ENCODE peak calls at places on chromosome 4, in nine cellular contexts. R, B, N, P, W, A, L, H and S are unnamed samples.

GRCh38 chr4:174041555-174042110 is 241.8 kb downstream of the FBXO8 start:
- DNase-seq in R (no peak), L (no peak), N (no peak), A (no peak), W (no peak), H (no peak), B (no peak), P (no peak), S (no peak)

GRCh38 chr4:159227984-159228383 is 125.1 kb downstream of the RAPGEF2 start:
- DNase-seq in P (peak; percentile 70), W (peak; percentile 66), R (peak; percentile 48), A (peak; percentile 91), H (peak; percentile 92), L (peak; percentile 63), B (no peak), N (peak; percentile 70), S (peak; percentile 80)

GRCh38 chr4:186829740-186830449 is 106.2 kb upstream of the FAT1 start:
- DNase-seq in W (no peak), A (peak; percentile 90), H (peak; percentile 98), L (no peak), R (peak; percentile 82), B (no peak), P (no peak), N (no peak), S (no peak)

GRCh38 chr4:113809313-113809712 is 47.8 kb upstream of the CAMK2D start:
- DNase-seq in B (no peak), A (no peak), P (peak; percentile 32), L (peak; percentile 12), H (no peak), W (no peak), N (no peak), R (no peak), S (no peak)

GRCh38 chr4:108172780-108173598 is 4.3 kb upstream of the LEF1 start:
- DNase-seq in L (peak; percentile 50), P (peak; percentile 72), N (peak; percentile 56), W (no peak), R (no peak), H (no peak), B (no peak), A (peak; percentile 37), S (peak; percentile 54)

GRCh38 chr4:13919021-13919441 is 291.5 kb upstream of the BOD1L1 start:
- DNase-seq in N (no peak), H (peak; percentile 94), R (no peak), A (no peak), P (no peak), L (no peak), B (no peak), W (no peak), S (no peak)

GRCh38 chr4:188976644-188977115 is 837.4 kb downstream of the TRIML1 start:
- DNase-seq in R (no peak), A (no peak), H (peak; percentile 70), W (no peak), P (no peak), L (no peak), B (no peak), N (no peak), S (no peak)

GRCh38 chr4:158722291-158722916 is 792 bp downstream of the PPID start:
- DNase-seq in N (no peak), R (no peak), A (peak; percentile 51), B (peak; percentile 10), W (no peak), H (peak; percentile 48), L (no peak), P (peak; percentile 26), S (no peak)

GRCh38 chr4:146051724-146052396 is 113.2 kb upstream of the ZNF827 start:
- DNase-seq in R (no peak), P (no peak), W (no peak), N (no peak), B (no peak), H (peak; percentile 72), L (no peak), A (no peak), S (no peak)

GRCh38 chr4:112069110-112069509 is 76.1 kb upstream of the FAM241A start:
- DNase-seq in L (no peak), P (no peak), R (no peak), B (no peak), N (no peak), A (no peak), W (no peak), H (no peak), S (no peak)

GRCh38 chr4:14894392-14895292 is 107.6 kb upstream of the CPEB2 start:
- DNase-seq in A (no peak), P (no peak), N (no peak), B (no peak), W (no peak), L (no peak), R (no peak), H (no peak), S (no peak)

GRCh38 chr4:33626242-33626641 is 2618.1 kb downstream of the ARAP2 start:
- DNase-seq in P (no peak), H (no peak), R (no peak), L (no peak), N (no peak), B (no peak), A (no peak), W (no peak), S (no peak)

GRCh38 chr4:145735777-145736176 is 55.8 kb downstream of the C4orf51 start:
- DNase-seq in H (no peak), W (no peak), P (no peak), L (no peak), B (no peak), R (no peak), N (no peak), A (no peak), S (no peak)

GRCh38 chr4:48506716-48507115 is 16.7 kb downstream of the ZAR1 start:
- DNase-seq in A (no peak), H (no peak), B (no peak), P (no peak), W (no peak), R (no peak), L (no peak), N (no peak), S (no peak)

GRCh38 chr4:54929459-54929858 is 195.9 kb downstream of the KDR start:
- DNase-seq in W (no peak), N (no peak), H (no peak), L (no peak), P (no peak), R (no peak), B (no peak), A (no peak), S (no peak)

GRCh38 chr4:174408841-174409552 is 113.3 kb downstream of the HPGD start:
- DNase-seq in L (peak; percentile 41), B (no peak), A (no peak), N (peak; percentile 46), R (no peak), W (no peak), H (no peak), P (no peak), S (no peak)

GRCh38 chr4:77466430-77466829 is 139.2 kb upstream of the CXCL13 start:
- DNase-seq in B (no peak), A (no peak), W (no peak), L (no peak), R (no peak), H (no peak), P (no peak), N (no peak), S (no peak)

GRCh38 chr4:112109455-112110425 is 35.5 kb upstream of the FAM241A start:
- DNase-seq in L (no peak), W (no peak), A (peak; percentile 86), H (peak; percentile 44), B (no peak), N (no peak), R (no peak), P (no peak), S (no peak)

GRCh38 chr4:22692736-22693135 is at the start of gene GBA3:
- DNase-seq in N (peak; percentile 58), R (no peak), L (peak; percentile 48), B (no peak), A (no peak), W (peak; percentile 78), P (no peak), H (no peak), S (no peak)

GRCh38 chr4:48017108-48017527 is 546 bp downstream of the NIPAL1 start:
- DNase-seq in B (peak; percentile 25), L (peak; percentile 80), H (peak; percentile 66), W (peak; percentile 49), P (peak; percentile 55), A (peak; percentile 56), R (peak; percentile 51), N (peak; percentile 81), S (peak; percentile 69)

GRCh38 chr4:125317526-125317880 is 2.7 kb downstream of the FAT4 start:
- DNase-seq in H (peak; percentile 54), P (peak; percentile 83), N (peak; percentile 49), W (peak; percentile 44), R (no peak), L (peak; percentile 21), B (peak; percentile 18), A (no peak), S (no peak)

DNA sequence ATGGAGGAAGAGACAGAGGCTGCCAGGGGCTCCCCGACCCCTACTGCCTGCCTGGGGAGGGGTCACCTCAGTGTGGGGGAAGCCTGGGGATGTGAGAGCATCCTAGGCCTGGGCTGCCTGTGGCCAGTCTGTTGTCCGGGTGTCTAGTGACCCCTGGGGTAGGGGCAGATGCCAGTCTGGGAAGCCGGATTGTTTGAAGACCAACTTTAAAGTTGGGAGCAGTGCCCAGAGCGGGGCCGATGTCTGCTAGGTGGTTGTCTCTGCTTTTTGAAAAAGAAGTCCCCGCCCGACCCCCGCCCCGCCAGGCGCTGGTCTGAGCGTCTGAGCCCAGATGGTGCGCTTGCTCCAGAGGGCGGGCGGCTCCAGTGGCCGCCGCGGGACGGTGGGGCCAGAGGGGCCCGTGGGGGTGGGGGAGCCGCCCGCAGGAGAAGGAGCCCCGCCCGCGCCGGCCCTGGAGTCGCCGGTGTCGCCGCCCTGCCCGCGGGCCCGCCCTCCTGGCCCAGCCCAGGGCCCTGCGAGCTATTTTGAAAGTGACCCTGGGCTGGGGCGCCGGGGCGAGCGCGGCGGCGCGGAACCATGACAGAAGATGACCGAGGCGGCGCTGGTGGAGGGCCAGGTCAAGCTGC is at the start of gene DOK7:
- DNase-seq in N (no peak), P (peak; percentile 43), B (no peak), W (no peak), L (no peak), R (no peak), H (no peak), A (no peak), S (peak; percentile 69)
- TF ChIP-seq POLR2A in N (no peak), P (no peak), B (no peak), W (no peak), L (no peak), R (no peak), H (no peak), A (no peak), S (no peak)

GRCh38 chr4:39544580-39545315 is 17.5 kb upstream of the UGDH start:
- DNase-seq in R (no peak), A (no peak), L (no peak), B (no peak), P (no peak), H (peak; percentile 67), N (no peak), W (no peak), S (no peak)
- H3K4me1 ChIP-seq in R (no peaks in the 10 kb centered on the region), A (no peaks in the 10 kb centered on the region), L (peaks cover 13% of the 10 kb centered on the region), B (peaks cover 89% of the 10 kb centered on the region), P (no peaks in the 10 kb centered on the region), H (peaks cover 22% of the 10 kb centered on the region), N (no peaks in the 10 kb centered on the region), W (no peaks in the 10 kb centered on the region), S (peaks cover 18% of the 10 kb centered on the region)

GRCh38 chr4:73734405-73735070 is 5.8 kb upstream of the CXCL8 start:
- DNase-seq in L (no peak), P (no peak), W (no peak), A (peak; percentile 20), N (no peak), H (peak; percentile 28), R (no peak), B (no peak), S (no peak)
- H3K27ac ChIP-seq in L (no peak overlapping the region), P (peak overlapping the region; percentile 25), W (no peak overlapping the region), A (peak overlapping the region; percentile 81), N (no peak overlapping the region), H (peak overlapping the region; percentile 26), R (no peak overlapping the region), B (peak overlapping the region; percentile 68), S (no peak overlapping the region)

GRCh38 chr4:140372607-140373327 is 679 bp upstream of the SCOC start:
- DNase-seq in N (no peak), A (no peak), L (peak; percentile 22), P (peak; percentile 24), R (peak; percentile 12), H (peak; percentile 13), W (no peak), B (peak; percentile 40), S (no peak)
- TF ChIP-seq POLR2A in N (no peak), A (peak; percentile 1), L (peak; percentile 75), P (no peak), R (no peak), H (no peak), W (peak; percentile 46), B (no peak), S (no peak)